ENCODE peak calls at places on chromosomes 2 and 18, in seven cellular contexts. Y, I, E, G, R, Q and N are unnamed samples.

GRCh38 chr18:13580351-13580750 is 146.0 kb downstream of the FAM210A start:
- DNase-seq in Y (no peak), I (no peak), E (no peak), G (no peak), R (no peak), Q (no peak), N (no peak)

GRCh38 chr2:17958486-17959092 is 80.1 kb downstream of the KCNS3 start:
- DNase-seq in Y (no peak), I (no peak), E (no peak), G (no peak), R (no peak), Q (no peak), N (no peak)

GRCh38 chr2:75605770-75606535 is 40.6 kb upstream of the MRPL19 start:
- DNase-seq in Y (no peak), I (peak; percentile 44), E (no peak), G (no peak), R (no peak), Q (no peak), N (no peak)

GRCh38 chr2:101999122-101999789 is 7.5 kb downstream of the IL1R2 start:
- DNase-seq in Y (no peak), I (peak; percentile 33), E (no peak), G (no peak), R (no peak), Q (no peak), N (peak; percentile 74)

GRCh38 chr2:54380627-54381026 is 75.5 kb upstream of the SPTBN1 start:
- DNase-seq in Y (no peak), I (no peak), E (no peak), G (no peak), R (no peak), Q (no peak), N (no peak)

GRCh38 chr2:40043191-40043590 is 264.1 kb upstream of the THUMPD2 start:
- DNase-seq in Y (no peak), I (no peak), E (no peak), G (no peak), R (no peak), Q (no peak), N (no peak)

GRCh38 chr18:741931-742512 is 29.6 kb upstream of the ENOSF1 start:
- DNase-seq in Y (peak; percentile 36), I (peak; percentile 37), E (no peak), G (no peak), R (no peak), Q (no peak), N (no peak)

GRCh38 chr2:233210843-233211600 is 40.5 kb upstream of the ATG16L1 start:
- DNase-seq in Y (no peak), I (no peak), E (peak; percentile 58), G (peak; percentile 79), R (peak; percentile 78), Q (no peak), N (peak; percentile 52)

GRCh38 chr2:213934560-213934959 is 476.3 kb upstream of the VWC2L start:
- DNase-seq in Y (no peak), I (peak; percentile 6), E (no peak), G (no peak), R (no peak), Q (no peak), N (peak; percentile 18)

GRCh38 chr2:155382781-155383180 is 684.3 kb downstream of the KCNJ3 start:
- DNase-seq in Y (no peak), I (no peak), E (no peak), G (no peak), R (no peak), Q (no peak), N (no peak)

GRCh38 chr18:54023471-54023870 is 201.0 kb downstream of the MBD2 start:
- DNase-seq in Y (no peak), I (no peak), E (no peak), G (no peak), R (no peak), Q (no peak), N (no peak)

GRCh38 chr18:71707400-71707799 is 836.7 kb downstream of the CBLN2 start:
- DNase-seq in Y (no peak), I (no peak), E (no peak), G (no peak), R (no peak), Q (no peak), N (no peak)

GRCh38 chr2:12816379-12817306 is 99.9 kb downstream of the TRIB2 start:
- DNase-seq in Y (no peak), I (no peak), E (no peak), G (no peak), R (no peak), Q (no peak), N (no peak)

GRCh38 chr2:186060744-186061143 is 322.1 kb downstream of the FSIP2 start:
- DNase-seq in Y (no peak), I (no peak), E (no peak), G (no peak), R (no peak), Q (no peak), N (no peak)

GRCh38 chr2:197711576-197711975 is 6.4 kb downstream of the MARS2 start:
- DNase-seq in Y (no peak), I (no peak), E (no peak), G (no peak), R (no peak), Q (no peak), N (no peak)

GRCh38 chr2:9156483-9156882 is 50.1 kb upstream of the ASAP2 start:
- DNase-seq in Y (no peak), I (no peak), E (no peak), G (no peak), R (no peak), Q (no peak), N (no peak)

GRCh38 chr2:9152975-9153402 is 53.6 kb upstream of the ASAP2 start:
- DNase-seq in Y (peak; percentile 37), I (no peak), E (no peak), G (no peak), R (no peak), Q (no peak), N (no peak)

GRCh38 chr2:9150906-9151305 is 55.7 kb upstream of the ASAP2 start:
- DNase-seq in Y (no peak), I (no peak), E (no peak), G (no peak), R (no peak), Q (no peak), N (no peak)

GRCh38 chr2:9154061-9154460 is 52.6 kb upstream of the ASAP2 start:
- DNase-seq in Y (no peak), I (no peak), E (no peak), G (no peak), R (no peak), Q (no peak), N (no peak)

GRCh38 chr2:9153589-9153988 is 53.0 kb upstream of the ASAP2 start:
- DNase-seq in Y (no peak), I (no peak), E (peak; percentile 54), G (no peak), R (no peak), Q (no peak), N (no peak)
- H3K4me1 ChIP-seq in Y (no peaks in the 10 kb centered on the region), I (no peaks in the 10 kb centered on the region), E (no peaks in the 10 kb centered on the region), G (no peaks in the 10 kb centered on the region), R (no peaks in the 10 kb centered on the region), Q (peaks cover 3% of the 10 kb centered on the region), N (no peaks in the 10 kb centered on the region)

GRCh38 chr2:240989451-240990265 is 8.8 kb upstream of the SNED1 start:
- DNase-seq in Y (no peak), I (peak; percentile 50), E (peak; percentile 29), G (peak; percentile 28), R (no peak), Q (peak; percentile 43), N (no peak)
- TF ChIP-seq CTCF in Y (peak; percentile 52), I (peak; percentile 61), E (no peak), G (no peak), R (peak; percentile 57), Q (peak; percentile 39), N (peak; percentile 27)

GRCh38 chr2:46296840-46297545 is at the start of gene EPAS1:
- DNase-seq in Y (peak; percentile 86), I (peak; percentile 96), E (peak; percentile 97), G (peak; percentile 93), R (peak; percentile 98), Q (peak; percentile 91), N (peak; percentile 97)

GRCh38 chr2:46298522-46299351 is 1.5 kb downstream of the EPAS1 start:
- DNase-seq in Y (peak; percentile 51), I (peak; percentile 72), E (peak; percentile 52), G (peak; percentile 75), R (peak; percentile 77), Q (no peak), N (peak; percentile 73)

GRCh38 chr2:46299365-46300263 is 2.4 kb downstream of the EPAS1 start:
- DNase-seq in Y (peak; percentile 57), I (peak; percentile 62), E (peak; percentile 80), G (peak; percentile 66), R (peak; percentile 74), Q (no peak), N (peak; percentile 81)

GRCh38 chr2:46297546-46298271 is 502 bp downstream of the EPAS1 start:
- DNase-seq in Y (peak; percentile 28), I (peak; percentile 78), E (peak; percentile 64), G (peak; percentile 76), R (peak; percentile 70), Q (peak; percentile 76), N (peak; percentile 93)

GRCh38 chr2:46298272-46298521 is 990 bp downstream of the EPAS1 start:
- DNase-seq in Y (no peak), I (no peak), E (peak; percentile 31), G (no peak), R (no peak), Q (no peak), N (no peak)
- H3K27ac ChIP-seq in Y (no peak overlapping the region), I (peak overlapping the region; percentile 81), E (peak overlapping the region; percentile 94), G (peak overlapping the region; percentile 80), R (peak overlapping the region; percentile 98), Q (peak overlapping the region; percentile 91), N (peak overlapping the region; percentile 87)

GRCh38 chr2:103285354-103285753 is 523.5 kb downstream of the TMEM182 start:
- DNase-seq in Y (no peak), I (no peak), E (no peak), G (no peak), R (no peak), Q (no peak), N (no peak)

GRCh38 chr2:103293266-103293583 is 531.4 kb downstream of the TMEM182 start:
- DNase-seq in Y (no peak), I (no peak), E (no peak), G (no peak), R (no peak), Q (no peak), N (no peak)

GRCh38 chr2:103292570-103293265 is 530.9 kb downstream of the TMEM182 start:
- DNase-seq in Y (no peak), I (no peak), E (no peak), G (no peak), R (no peak), Q (no peak), N (no peak)

GRCh38 chr2:103284750-103285149 is 522.9 kb downstream of the TMEM182 start:
- DNase-seq in Y (no peak), I (no peak), E (no peak), G (no peak), R (no peak), Q (no peak), N (no peak)

DNA sequence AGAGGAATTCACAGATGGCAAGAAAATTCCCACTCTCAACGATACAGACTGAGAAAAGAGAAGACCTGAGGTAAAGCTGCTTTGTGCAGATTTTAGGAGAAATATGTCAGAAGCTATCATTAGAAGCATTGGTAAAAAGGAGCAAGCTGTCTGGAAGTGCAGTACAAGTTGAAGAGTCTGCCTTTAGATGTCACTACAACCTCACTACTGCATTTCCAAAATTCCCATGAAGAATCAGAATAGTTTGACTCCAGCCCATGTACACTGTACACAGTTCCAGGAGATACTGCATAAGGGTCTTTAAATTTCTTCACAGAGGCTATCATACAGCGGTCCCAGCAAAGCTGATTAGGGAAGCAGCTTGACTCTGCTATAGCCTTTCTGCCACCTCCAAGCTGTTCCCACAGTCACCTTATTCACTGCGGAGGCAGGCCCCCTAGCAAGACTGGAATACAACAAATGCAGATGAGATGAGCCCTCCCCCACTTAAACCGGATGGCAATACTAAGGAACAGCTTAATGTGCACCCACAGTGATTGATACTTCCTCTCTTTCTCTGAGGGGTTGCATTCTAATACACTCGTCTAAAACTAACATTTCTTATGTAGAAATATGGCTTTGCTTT is 527.4 kb downstream of the TMEM182 start:
- DNase-seq in Y (no peak), I (no peak), E (no peak), G (no peak), R (no peak), Q (no peak), N (no peak)
- H3K4me1 ChIP-seq in Y (no peaks in the 10 kb centered on the region), I (no peaks in the 10 kb centered on the region), E (no peaks in the 10 kb centered on the region), G (no peaks in the 10 kb centered on the region), R (no peaks in the 10 kb centered on the region), Q (peaks cover 2% of the 10 kb centered on the region), N (no peaks in the 10 kb centered on the region)